ENCODE peak calls at places on chromosomes 12 and 14, in four cellular contexts. A is ovary, X is Caco-2, T is spleen. B is an unnamed sample.
A peak's percentile ranks its signal among the peaks of the same experiment; 100 is the strongest.

GRCh38 chr14:20934148-20934762 is 21.0 kb upstream of the RNASE2 start:
- DNase-seq in A (no peak), X (no peak), T (peak; percentile 78), B (peak; percentile 64)

GRCh38 chr12:96720363-96720705 is 186.7 kb upstream of the NEDD1 start:
- DNase-seq in A (no peak), X (peak; percentile 44), T (peak; percentile 80), B (no peak)

GRCh38 chr12:121918679-121919038 is 267 bp downstream of the CFAP251 start:
- DNase-seq in A (no peak), X (no peak), T (no peak), B (no peak)

GRCh38 chr12:89977356-89978185 is 268.9 kb upstream of the ATP2B1 start:
- DNase-seq in A (no peak), X (no peak), T (no peak), B (peak; percentile 37)

GRCh38 chr12:5220835-5221234 is 177.2 kb downstream of the KCNA5 start:
- DNase-seq in A (no peak), X (no peak), T (no peak), B (no peak)

GRCh38 chr14:65303185-65303901 is 109.2 kb upstream of the FUT8 start:
- DNase-seq in A (no peak), X (no peak), T (no peak), B (no peak)

GRCh38 chr12:126358806-126359205 is 1293.6 kb downstream of the AACS start:
- DNase-seq in A (no peak), X (no peak), T (no peak), B (no peak)

GRCh38 chr12:122064034-122064777 is 14.3 kb upstream of the MLXIP start:
- DNase-seq in A (peak; percentile 89), X (peak; percentile 99), T (peak; percentile 84), B (peak; percentile 94)

GRCh38 chr12:2895511-2895910 is 4.8 kb downstream of the TULP3 start:
- DNase-seq in A (no peak), X (no peak), T (no peak), B (no peak)

GRCh38 chr12:41034686-41035085 is 153.4 kb upstream of the PDZRN4 start:
- DNase-seq in A (no peak), X (no peak), T (no peak), B (no peak)

GRCh38 chr12:70418101-70418500 is 52.0 kb downstream of the KCNMB4 start:
- DNase-seq in A (no peak), X (no peak), T (no peak), B (no peak)

GRCh38 chr12:124767075-124767821 is 96.4 kb downstream of the SCARB1 start:
- DNase-seq in A (peak; percentile 88), X (peak; percentile 74), T (peak; percentile 95), B (peak; percentile 36)

GRCh38 chr12:54359762-54360351 is 4.4 kb downstream of the GPR84 start:
- DNase-seq in A (no peak), X (no peak), T (no peak), B (no peak)

GRCh38 chr12:121939992-121940766 is 21.8 kb downstream of the CFAP251 start:
- DNase-seq in A (no peak), X (no peak), T (no peak), B (no peak)

GRCh38 chr12:26088999-26089398 is 35.8 kb downstream of the BHLHE41 start:
- DNase-seq in A (no peak), X (no peak), T (no peak), B (no peak)

GRCh38 chr12:79634957-79635471 is 55.8 kb downstream of the PAWR start:
- DNase-seq in A (no peak), X (no peak), T (no peak), B (peak; percentile 80)

GRCh38 chr14:90300649-90301048 is 31.1 kb downstream of the NRDE2 start:
- DNase-seq in A (no peak), X (no peak), T (no peak), B (no peak)

GRCh38 chr12:107320929-107321618 is 227.7 kb upstream of the CRY1 start:
- DNase-seq in A (no peak), X (no peak), T (peak; percentile 80), B (peak; percentile 50)

GRCh38 chr14:99539503-99539902 is 58.3 kb downstream of the CCNK start:
- DNase-seq in A (no peak), X (no peak), T (no peak), B (no peak)

GRCh38 chr14:99541211-99541610 is 60.0 kb downstream of the CCNK start:
- DNase-seq in A (no peak), X (no peak), T (no peak), B (no peak)

GRCh38 chr14:99541677-99542470 is 60.7 kb downstream of the CCNK start:
- DNase-seq in A (no peak), X (no peak), T (no peak), B (no peak)

GRCh38 chr14:99538733-99539132 is 57.5 kb downstream of the CCNK start:
- DNase-seq in A (no peak), X (no peak), T (no peak), B (no peak)

DNA sequence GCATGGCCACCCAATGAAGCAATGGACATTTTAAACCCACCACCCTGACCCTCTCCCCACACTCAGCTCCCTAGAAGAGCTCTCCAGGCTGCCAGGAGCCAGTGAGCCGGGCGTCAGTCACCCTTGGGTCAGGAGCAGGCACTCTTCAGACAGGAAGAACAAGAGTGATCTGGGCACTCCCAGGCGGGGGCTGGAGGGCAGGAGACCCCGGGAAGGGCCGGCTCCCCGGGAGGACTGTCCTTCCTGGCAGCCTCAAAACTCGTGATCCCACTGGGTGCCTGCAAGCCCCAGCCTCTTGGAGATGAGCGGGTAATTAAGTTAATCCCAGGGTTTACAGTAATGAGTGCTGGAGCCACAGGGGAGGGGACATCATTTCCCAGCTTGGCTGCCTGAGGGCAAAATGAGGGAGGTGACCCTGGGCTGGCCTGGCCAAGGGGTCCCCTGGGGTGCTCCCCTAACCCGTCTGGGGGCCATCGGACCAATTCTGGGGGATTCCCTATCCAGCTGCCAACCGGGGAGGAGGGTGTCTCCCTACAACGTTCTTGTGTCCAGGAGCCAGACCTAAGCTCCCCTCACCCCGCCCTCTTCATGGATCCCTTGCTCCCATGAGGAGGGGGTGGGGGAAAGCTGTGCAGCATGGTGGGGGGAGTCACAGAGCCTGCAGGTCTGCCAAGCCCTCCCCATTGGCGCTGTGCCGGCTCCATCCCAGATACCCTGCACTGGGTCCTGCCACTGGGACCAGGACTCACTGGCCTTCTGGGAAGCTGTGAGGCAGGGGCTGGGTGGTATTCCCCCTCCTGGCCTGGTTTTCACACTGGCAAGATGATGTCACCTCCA is 59.2 kb downstream of the CCNK start:
- DNase-seq in A (no peak), X (no peak), T (no peak), B (no peak)
- H3K4me1 ChIP-seq in A (no peaks in the 10 kb centered on the region), X (peaks cover 22% of the 10 kb centered on the region), T (peaks cover 63% of the 10 kb centered on the region), B (no peaks in the 10 kb centered on the region)

DNA sequence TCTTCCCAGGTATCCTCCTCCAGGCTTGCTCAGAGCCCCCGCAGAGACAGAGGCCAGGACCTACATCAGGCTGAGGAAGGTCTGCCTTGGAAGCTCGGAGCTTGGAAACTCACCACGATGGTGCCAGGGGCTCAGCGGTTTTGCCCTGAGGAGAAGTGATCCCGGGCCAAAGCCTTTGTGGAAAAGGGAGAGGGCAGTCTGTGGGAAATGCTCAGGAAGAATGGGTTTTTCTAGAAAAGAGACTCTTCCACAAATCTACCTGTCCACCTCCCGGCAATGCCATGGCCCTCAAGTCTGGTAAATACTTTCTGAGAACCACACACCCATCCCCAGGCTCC is 8.0 kb downstream of the KRT2 start:
- DNase-seq in A (no peak), X (no peak), T (no peak), B (no peak)
- H3K4me1 ChIP-seq in A (no peaks in the 10 kb centered on the region), X (no peaks in the 10 kb centered on the region), T (no peaks in the 10 kb centered on the region), B (no peaks in the 10 kb centered on the region)

GRCh38 chr14:26960049-26960688 is 362.3 kb upstream of the NOVA1 start:
- DNase-seq in A (no peak), X (no peak), T (no peak), B (no peak)
- H3K4me1 ChIP-seq in A (no peaks in the 10 kb centered on the region), X (no peaks in the 10 kb centered on the region), T (no peaks in the 10 kb centered on the region), B (peaks cover 2% of the 10 kb centered on the region)

DNA sequence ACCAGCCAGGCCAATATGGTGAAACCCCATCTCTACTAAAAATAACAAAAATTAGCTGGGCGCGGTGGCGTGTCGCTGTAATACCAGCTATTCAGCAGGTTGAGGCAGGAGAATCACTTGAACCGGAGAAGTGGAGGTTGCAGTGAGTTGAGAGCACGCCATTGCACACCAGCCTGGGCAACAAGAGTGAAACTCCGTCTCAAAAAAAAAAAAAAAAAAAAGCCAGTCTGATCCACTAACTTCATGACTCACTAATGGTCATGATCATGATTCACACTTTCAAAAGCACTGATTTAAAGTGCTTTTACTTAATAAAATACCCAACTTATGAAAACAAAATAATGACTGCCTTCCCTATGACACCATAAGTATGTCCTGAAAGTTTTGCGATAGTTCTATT is 38.4 kb upstream of the CPM start:
- DNase-seq in A (no peak), X (no peak), T (no peak), B (no peak)
- H3K4me1 ChIP-seq in A (peaks cover 2% of the 10 kb centered on the region), X (peaks cover 12% of the 10 kb centered on the region), T (no peaks in the 10 kb centered on the region), B (no peaks in the 10 kb centered on the region)

B was measured in HAP-1.